ENCODE peak calls at places on chromosomes 5 and 9, in six cellular contexts. N is IMR-90, T is mesenchymal stem cell, K is H9, F is neuronal stem cell, E is H1. B is an unnamed sample.
A peak's percentile ranks its signal among the peaks of the same experiment; 100 is the strongest.

GRCh38 chr5:179623906-179624741 is 653 bp upstream of the HNRNPH1 start:
- DNase-seq in N (peak; percentile 85), T (peak; percentile 81), K (no peak), F (no peak), E (no peak), B (peak; percentile 20)

GRCh38 chr5:131684051-131684450 is 49.0 kb upstream of the RAPGEF6 start:
- DNase-seq in N (peak; percentile 7), T (no peak), K (no peak), F (no peak), E (no peak), B (no peak)

GRCh38 chr9:68457803-68458202 is 82.9 kb downstream of the TMEM252 start:
- DNase-seq in N (no peak), T (peak; percentile 26), K (no peak), F (no peak), E (no peak), B (no peak)

GRCh38 chr9:122463828-122464632 is 13.7 kb downstream of the OR1J1 start:
- DNase-seq in N (no peak), T (no peak), K (peak; percentile 74), F (no peak), E (peak; percentile 23), B (no peak)

GRCh38 chr5:148626986-148627385 is 27.3 kb downstream of the HTR4 start:
- DNase-seq in N (no peak), T (no peak), K (no peak), F (no peak), E (no peak), B (peak; percentile 12)

GRCh38 chr5:175686826-175687225 is 29.0 kb downstream of the HRH2 start:
- DNase-seq in N (no peak), T (no peak), K (no peak), F (no peak), E (no peak), B (no peak)

GRCh38 chr5:37838933-37839341 is 904 bp downstream of the GDNF start:
- DNase-seq in N (no peak), T (no peak), K (peak; percentile 48), F (no peak), E (no peak), B (no peak)

GRCh38 chr9:78167356-78167755 is 68.5 kb upstream of the CEP78 start:
- DNase-seq in N (no peak), T (no peak), K (no peak), F (no peak), E (no peak), B (peak; percentile 18)

GRCh38 chr9:31715250-31715649 is 669.2 kb upstream of the ACO1 start:
- DNase-seq in N (no peak), T (no peak), K (no peak), F (no peak), E (no peak), B (no peak)

GRCh38 chr5:6780802-6781391 is 67.7 kb downstream of the TENT4A start:
- DNase-seq in N (no peak), T (no peak), K (no peak), F (no peak), E (no peak), B (no peak)

GRCh38 chr9:127451681-127452480 is 571 bp downstream of the LRSAM1 start:
- DNase-seq in N (peak; percentile 57), T (peak; percentile 80), K (peak; percentile 68), F (no peak), E (no peak), B (no peak)

GRCh38 chr5:148685520-148686134 is 31.3 kb upstream of the HTR4 start:
- DNase-seq in N (no peak), T (no peak), K (no peak), F (no peak), E (no peak), B (no peak)

GRCh38 chr5:136200761-136201160 is 7.8 kb upstream of the SMIM32 start:
- DNase-seq in N (no peak), T (no peak), K (no peak), F (no peak), E (no peak), B (no peak)

GRCh38 chr9:128863647-128864046 is 18.1 kb downstream of the KYAT1 start:
- DNase-seq in N (peak; percentile 36), T (peak; percentile 62), K (peak; percentile 94), F (peak; percentile 65), E (peak; percentile 87), B (peak; percentile 93)

GRCh38 chr5:38888023-38888422 is 42.2 kb downstream of the OSMR start:
- DNase-seq in N (no peak), T (no peak), K (peak; percentile 81), F (no peak), E (peak; percentile 41), B (no peak)

GRCh38 chr5:128905225-128906110 is 59.8 kb upstream of the SLC27A6 start:
- DNase-seq in N (peak; percentile 58), T (peak; percentile 69), K (no peak), F (peak; percentile 47), E (no peak), B (peak; percentile 90)

GRCh38 chr5:61342066-61342465 is 10.0 kb downstream of the ZSWIM6 start:
- DNase-seq in N (peak; percentile 70), T (peak; percentile 75), K (no peak), F (no peak), E (no peak), B (no peak)

GRCh38 chr5:15248731-15249130 is 251.2 kb upstream of the FBXL7 start:
- DNase-seq in N (no peak), T (no peak), K (no peak), F (no peak), E (no peak), B (no peak)

DNA sequence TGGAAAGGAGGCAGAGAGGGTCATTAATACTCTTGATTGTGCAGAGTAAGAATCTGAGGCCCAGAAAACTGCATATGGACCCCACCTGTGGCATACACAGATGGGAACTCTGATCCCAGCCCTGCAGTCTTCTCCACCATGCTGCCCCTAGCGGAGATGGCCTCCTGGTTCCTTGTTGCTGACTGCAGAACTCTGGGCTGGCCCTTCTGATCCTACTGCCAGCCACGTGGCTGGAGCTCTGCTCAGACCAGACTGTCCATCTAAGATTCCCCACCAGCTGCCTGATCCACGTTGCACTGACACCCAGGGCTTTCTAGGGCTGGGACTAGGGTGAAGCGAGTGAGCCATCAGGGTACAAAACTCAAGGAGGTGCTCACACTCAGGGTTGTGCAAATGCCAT is 245.7 kb upstream of the NR4A3 start:
- DNase-seq in N (no peak), T (no peak), K (peak; percentile 37), F (no peak), E (no peak), B (no peak)
- H4K91ac ChIP-seq in N (no peak overlapping the region), T (no peak overlapping the region), K (no peak overlapping the region), F (no peak overlapping the region), E (no peak overlapping the region), B (no peak overlapping the region)

GRCh38 chr5:71591100-71591499 is 4.0 kb downstream of the MCCC2 start:
- DNase-seq in N (no peak), T (no peak), K (no peak), F (no peak), E (no peak), B (no peak)
- H4K91ac ChIP-seq in N (no peak overlapping the region), T (no peak overlapping the region), K (no peak overlapping the region), F (no peak overlapping the region), E (no peak overlapping the region), B (no peak overlapping the region)

DNA sequence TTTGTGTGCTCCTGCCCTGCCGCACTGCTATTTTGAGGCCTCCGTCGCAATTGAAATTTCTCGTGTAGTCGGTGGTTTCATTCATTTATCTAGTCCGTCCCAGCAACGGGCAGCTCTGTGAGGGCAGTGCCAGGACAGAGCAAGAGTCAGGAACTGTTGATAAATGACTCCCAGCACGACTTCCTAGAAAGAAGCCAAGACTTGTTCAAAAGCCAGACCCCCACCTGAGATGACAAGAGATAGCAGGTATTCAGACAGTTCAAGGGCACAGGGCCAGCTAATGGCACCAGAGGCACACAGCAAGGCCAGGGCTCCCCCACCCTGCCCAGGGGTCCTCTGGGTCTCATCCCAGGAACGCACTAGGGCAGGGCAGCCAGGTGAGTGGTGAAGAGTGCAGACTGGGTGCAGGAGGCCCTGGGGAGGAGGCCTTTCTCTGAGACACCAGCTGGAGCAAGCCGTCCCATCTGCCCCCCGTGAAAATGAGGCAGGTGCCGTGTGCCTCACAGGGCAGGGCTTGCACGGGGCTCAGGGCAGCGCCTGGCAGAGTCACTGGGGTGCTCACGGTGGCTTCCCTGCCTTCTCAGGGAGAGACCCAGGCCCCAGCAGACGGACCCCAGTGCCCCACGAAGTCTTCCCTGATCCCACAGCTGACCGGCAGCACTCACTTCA is 36.9 kb downstream of the FAM78A start:
- DNase-seq in N (no peak), T (no peak), K (no peak), F (no peak), E (no peak), B (no peak)
- H4K91ac ChIP-seq in N (no peak overlapping the region), T (peak overlapping the region; percentile 72), K (no peak overlapping the region), F (no peak overlapping the region), E (no peak overlapping the region), B (peak overlapping the region; percentile 9)

DNA sequence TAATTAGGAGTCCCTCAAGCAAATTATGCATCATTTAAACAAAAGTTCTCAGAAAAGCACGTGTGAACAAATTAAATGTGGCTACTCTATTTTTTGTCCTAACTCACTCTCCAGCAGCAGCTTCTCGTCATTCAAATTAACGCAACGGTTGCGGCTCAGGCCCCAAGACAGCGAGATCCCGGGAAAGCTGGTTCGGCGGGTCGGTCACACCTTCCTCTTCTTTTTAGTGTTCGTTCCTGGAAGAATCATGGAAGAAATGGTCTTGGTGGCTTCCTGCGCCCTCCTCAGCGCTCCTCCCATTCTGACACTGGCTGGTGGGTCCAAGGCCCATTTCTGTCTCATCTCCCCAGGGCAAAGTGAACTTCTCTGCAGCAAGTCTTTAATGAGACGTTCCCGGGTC is 382.8 kb upstream of the IRX1 start:
- DNase-seq in N (no peak), T (no peak), K (no peak), F (no peak), E (no peak), B (no peak)
- H4K91ac ChIP-seq in N (no peak overlapping the region), T (no peak overlapping the region), K (no peak overlapping the region), F (no peak overlapping the region), E (no peak overlapping the region), B (no peak overlapping the region)

GRCh38 chr9:19378647-19379046 is 1.4 kb downstream of the RPS6 start:
- DNase-seq in N (no peak), T (no peak), K (no peak), F (no peak), E (no peak), B (no peak)

GRCh38 chr9:19378154-19378553 is 1.9 kb downstream of the RPS6 start:
- DNase-seq in N (no peak), T (no peak), K (no peak), F (no peak), E (no peak), B (no peak)

GRCh38 chr9:19376931-19377330 is 3.1 kb downstream of the RPS6 start:
- DNase-seq in N (no peak), T (no peak), K (no peak), F (no peak), E (no peak), B (no peak)

GRCh38 chr9:19379697-19380046 is 364 bp downstream of the RPS6 start:
- DNase-seq in N (peak; percentile 16), T (no peak), K (no peak), F (no peak), E (no peak), B (no peak)

GRCh38 chr9:19379283-19379682 is 753 bp downstream of the RPS6 start:
- DNase-seq in N (no peak), T (no peak), K (no peak), F (no peak), E (no peak), B (no peak)
- H4K91ac ChIP-seq in N (peak overlapping the region; percentile 78), T (no peak overlapping the region), K (no peak overlapping the region), F (no peak overlapping the region), E (peak overlapping the region; percentile 86), B (no peak overlapping the region)

GRCh38 chr5:161778796-161779195 is 69.1 kb upstream of the GABRA1 start:
- DNase-seq in N (no peak), T (no peak), K (no peak), F (no peak), E (no peak), B (no peak)
- H4K91ac ChIP-seq in N (no peak overlapping the region), T (no peak overlapping the region), K (no peak overlapping the region), F (no peak overlapping the region), E (no peak overlapping the region), B (no peak overlapping the region)

B was measured in trophoblast cell.